ENCODE peak calls at places on chromosomes 16 and 17, in ten cellular contexts. J is heart right ventricle; Y is H9; G is ascending aorta; W is A549; P is mammary epithelial cell; Q is adipocyte; Z is CD4-positive, alpha-beta memory T cell; U is tibial nerve; T is HAP-1. I is an unnamed sample. For H3K9me3, the result is how much of the 10 kb centered on the place peaks cover.

GRCh38 chr16:80803341-80804060 is 897 bp downstream of the CDYL2 start:
- DNase-seq in J (peak), Y (peak), G (no peak), W (no peak), P (no peak), Q (peak), Z (peak), U (no peak), T (peak), I (peak)

GRCh38 chr17:2931426-2931825 is 132.0 kb downstream of the OR1D5 start:
- DNase-seq in J (no peak), Y (peak), G (no peak), W (no peak), P (no peak), Q (no peak), Z (no peak), U (no peak), T (no peak), I (no peak)

GRCh38 chr16:89822188-89823086 is 5.8 kb upstream of the SPIRE2 start:
- DNase-seq in J (no peak), Y (no peak), G (no peak), W (no peak), P (no peak), Q (no peak), Z (no peak), U (no peak), T (peak), I (no peak)

GRCh38 chr16:63737633-63738032 is 1384.2 kb downstream of the CDH11 start:
- DNase-seq in J (no peak), Y (no peak), G (no peak), W (no peak), P (no peak), Q (peak), Z (no peak), U (no peak), T (no peak), I (no peak)

GRCh38 chr16:24980077-24980793 is 34.9 kb downstream of the ARHGAP17 start:
- DNase-seq in J (no peak), Y (peak), G (peak), W (no peak), P (peak), Q (no peak), Z (no peak), U (no peak), T (no peak), I (no peak)

GRCh38 chr17:21385281-21385845 is 9.2 kb downstream of the KCNJ12 start:
- DNase-seq in J (no peak), Y (no peak), G (no peak), W (no peak), P (no peak), Q (no peak), Z (no peak), U (no peak), T (no peak), I (no peak)

GRCh38 chr16:25747160-25747758 is 55.5 kb downstream of the HS3ST4 start:
- DNase-seq in J (no peak), Y (peak), G (no peak), W (no peak), P (no peak), Q (no peak), Z (no peak), U (no peak), T (peak), I (no peak)

GRCh38 chr16:49352923-49353322 is 20.7 kb upstream of the C16orf78 start:
- DNase-seq in J (no peak), Y (peak), G (no peak), W (no peak), P (no peak), Q (peak), Z (no peak), U (no peak), T (peak), I (no peak)

GRCh38 chr17:5241861-5242671 is 7.4 kb upstream of the SCIMP start:
- DNase-seq in J (no peak), Y (no peak), G (no peak), W (no peak), P (peak), Q (no peak), Z (peak), U (no peak), T (no peak), I (no peak)

GRCh38 chr17:83196973-83197880 is 117.8 kb downstream of the METRNL start:
- DNase-seq in J (no peak), Y (no peak), G (peak), W (no peak), P (no peak), Q (peak), Z (no peak), U (peak), T (no peak), I (no peak)

GRCh38 chr17:17890773-17891759 is 54.3 kb upstream of the SREBF1 start:
- DNase-seq in J (peak), Y (peak), G (no peak), W (peak), P (peak), Q (peak), Z (peak), U (no peak), T (peak), I (peak)

GRCh38 chr17:78322858-78323455 is 36.9 kb downstream of the SOCS3 start:
- DNase-seq in J (peak), Y (no peak), G (no peak), W (no peak), P (no peak), Q (no peak), Z (no peak), U (peak), T (no peak), I (no peak)

GRCh38 chr16:48041861-48042435 is 113.8 kb downstream of the ABCC12 start:
- DNase-seq in J (no peak), Y (peak), G (no peak), W (no peak), P (peak), Q (no peak), Z (no peak), U (no peak), T (peak), I (no peak)

GRCh38 chr17:7042507-7043194 is 1.2 kb downstream of the SLC16A11 start:
- DNase-seq in J (peak), Y (peak), G (no peak), W (no peak), P (no peak), Q (no peak), Z (peak), U (no peak), T (no peak), I (no peak)

GRCh38 chr16:57639172-57639571 is 10.7 kb downstream of the ADGRG1 start:
- DNase-seq in J (peak), Y (peak), G (no peak), W (no peak), P (no peak), Q (no peak), Z (peak), U (no peak), T (peak), I (peak)

GRCh38 chr17:67994827-67995567 is 1.3 kb downstream of the C17orf58 start:
- DNase-seq in J (no peak), Y (peak), G (peak), W (peak), P (peak), Q (peak), Z (no peak), U (no peak), T (no peak), I (no peak)

GRCh38 chr17:49851387-49852291 is 3.8 kb upstream of the TAC4 start:
- DNase-seq in J (peak), Y (peak), G (peak), W (peak), P (no peak), Q (peak), Z (peak), U (peak), T (peak), I (peak)

GRCh38 chr16:49876716-49877129 is 20.8 kb upstream of the ZNF423 start:
- DNase-seq in J (peak), Y (peak), G (peak), W (peak), P (no peak), Q (peak), Z (no peak), U (peak), T (peak), I (peak)

GRCh38 chr16:473046-474043 is 47.9 kb downstream of the RAB11FIP3 start:
- DNase-seq in J (no peak), Y (no peak), G (no peak), W (no peak), P (no peak), Q (no peak), Z (no peak), U (no peak), T (no peak), I (no peak)

GRCh38 chr16:12901597-12902436 is at the start of gene SHISA9:
- DNase-seq in J (no peak), Y (no peak), G (no peak), W (no peak), P (peak), Q (peak), Z (no peak), U (no peak), T (no peak), I (no peak)

GRCh38 chr17:79752175-79752574 is 21.4 kb downstream of the ENPP7 start:
- DNase-seq in J (no peak), Y (no peak), G (no peak), W (no peak), P (no peak), Q (no peak), Z (no peak), U (no peak), T (no peak), I (peak)

GRCh38 chr17:58783380-58783779 is 27.7 kb downstream of the PPM1E start:
- DNase-seq in J (no peak), Y (no peak), G (no peak), W (no peak), P (peak), Q (peak), Z (no peak), U (no peak), T (no peak), I (no peak)

GRCh38 chr17:77235370-77236080 is 94.8 kb downstream of the SEC14L1 start:
- DNase-seq in J (no peak), Y (no peak), G (peak), W (no peak), P (no peak), Q (peak), Z (no peak), U (no peak), T (no peak), I (no peak)

GRCh38 chr16:27432600-27432957 is 30.6 kb downstream of the IL21R start:
- DNase-seq in J (no peak), Y (peak), G (peak), W (no peak), P (peak), Q (peak), Z (no peak), U (no peak), T (no peak), I (no peak)

GRCh38 chr17:50087246-50087911 is 7.8 kb upstream of the PDK2 start:
- DNase-seq in J (peak), Y (peak), G (peak), W (peak), P (peak), Q (peak), Z (peak), U (peak), T (peak), I (peak)

GRCh38 chr17:28384281-28385036 is 13.0 kb downstream of the SARM1 start:
- DNase-seq in J (peak), Y (peak), G (no peak), W (no peak), P (no peak), Q (no peak), Z (peak), U (no peak), T (no peak), I (peak)

GRCh38 chr17:35499548-35499947 is 37.9 kb downstream of the SLFN12L start:
- DNase-seq in J (no peak), Y (no peak), G (no peak), W (no peak), P (no peak), Q (no peak), Z (no peak), U (no peak), T (no peak), I (no peak)
- H3K9me3 ChIP-seq in J (under half), Y (under half), G (under half), W (under half), P (under half), Q (under half), Z (under half), U (under half), T (under half), I (under half)

GRCh38 chr17:60496051-60496450 is 30.0 kb downstream of the APPBP2 start:
- DNase-seq in J (no peak), Y (no peak), G (no peak), W (no peak), P (no peak), Q (no peak), Z (no peak), U (no peak), T (no peak), I (no peak)

GRCh38 chr17:60493847-60494321 is 32.2 kb downstream of the APPBP2 start:
- DNase-seq in J (no peak), Y (no peak), G (no peak), W (no peak), P (no peak), Q (peak), Z (no peak), U (no peak), T (no peak), I (no peak)

GRCh38 chr17:60491771-60492170 is 34.3 kb downstream of the APPBP2 start:
- DNase-seq in J (no peak), Y (no peak), G (no peak), W (no peak), P (no peak), Q (no peak), Z (no peak), U (no peak), T (no peak), I (no peak)

GRCh38 chr17:60495260-60495659 is 30.8 kb downstream of the APPBP2 start:
- DNase-seq in J (no peak), Y (no peak), G (no peak), W (no peak), P (no peak), Q (no peak), Z (no peak), U (no peak), T (no peak), I (no peak)
- H3K9me3 ChIP-seq in J (under half), Y (under half), G (under half), W (under half), P (under half), Q (under half), Z (under half), U (under half), T (under half), I (under half)

GRCh38 chr16:35752773-35753558 is 2293.6 kb downstream of the TP53TG3F start:
- DNase-seq in J (no peak), Y (no peak), G (peak), W (no peak), P (no peak), Q (no peak), Z (no peak), U (no peak), T (no peak), I (no peak)
- H3K9me3 ChIP-seq in J (under half), Y (half or more), G (under half), W (under half), P (under half), Q (under half), Z (under half), U (under half), T (under half), I (under half)

DNA sequence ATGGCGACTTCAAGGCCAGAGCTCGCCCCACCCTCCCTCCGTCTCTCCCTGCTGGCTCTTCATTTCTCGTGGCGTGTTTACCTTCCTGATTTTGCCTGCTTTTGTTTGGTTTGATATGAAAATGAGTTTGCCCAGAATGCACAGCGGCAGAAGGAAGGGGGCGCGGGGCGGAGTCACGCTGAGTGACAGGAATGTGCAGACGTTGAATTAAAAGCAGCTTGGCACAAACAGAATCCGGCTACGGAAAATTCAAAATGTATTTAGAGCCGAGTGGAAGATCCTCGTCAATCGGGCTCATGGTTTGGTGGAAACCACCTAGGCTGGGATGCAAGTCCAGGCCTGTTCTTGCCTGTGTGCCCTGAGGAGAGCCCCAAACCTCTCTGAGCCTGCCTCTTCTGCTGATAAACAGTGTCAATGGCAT is 102.7 kb downstream of the SDK2 start:
- DNase-seq in J (no peak), Y (no peak), G (no peak), W (no peak), P (peak), Q (no peak), Z (no peak), U (no peak), T (peak), I (no peak)
- H3K9me3 ChIP-seq in J (under half), Y (under half), G (under half), W (under half), P (under half), Q (under half), Z (under half), U (under half), T (under half), I (under half)

DNA sequence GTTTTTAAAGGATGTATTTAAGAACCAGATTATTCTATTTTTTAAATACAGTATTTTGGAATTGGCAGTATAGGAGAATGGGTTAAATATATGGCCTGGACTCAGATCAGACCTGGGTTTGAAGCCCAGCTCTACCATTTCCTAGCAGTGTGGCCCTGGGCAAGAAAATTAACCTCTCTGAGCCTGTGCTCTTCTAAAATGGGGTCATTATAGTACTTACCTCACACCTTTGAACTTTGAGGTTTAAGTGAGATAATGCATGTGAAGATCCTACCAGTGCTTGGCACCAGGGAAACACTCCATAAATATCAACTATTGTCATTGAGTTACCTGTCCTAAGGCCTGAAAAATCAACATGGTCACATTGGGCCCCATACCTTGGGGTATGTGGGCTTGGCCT is 93.4 kb upstream of the WSB1 start:
- DNase-seq in J (no peak), Y (no peak), G (no peak), W (no peak), P (no peak), Q (no peak), Z (no peak), U (no peak), T (no peak), I (no peak)
- H3K9me3 ChIP-seq in J (under half), Y (half or more), G (under half), W (under half), P (under half), Q (under half), Z (under half), U (under half), T (under half), I (under half)

DNA sequence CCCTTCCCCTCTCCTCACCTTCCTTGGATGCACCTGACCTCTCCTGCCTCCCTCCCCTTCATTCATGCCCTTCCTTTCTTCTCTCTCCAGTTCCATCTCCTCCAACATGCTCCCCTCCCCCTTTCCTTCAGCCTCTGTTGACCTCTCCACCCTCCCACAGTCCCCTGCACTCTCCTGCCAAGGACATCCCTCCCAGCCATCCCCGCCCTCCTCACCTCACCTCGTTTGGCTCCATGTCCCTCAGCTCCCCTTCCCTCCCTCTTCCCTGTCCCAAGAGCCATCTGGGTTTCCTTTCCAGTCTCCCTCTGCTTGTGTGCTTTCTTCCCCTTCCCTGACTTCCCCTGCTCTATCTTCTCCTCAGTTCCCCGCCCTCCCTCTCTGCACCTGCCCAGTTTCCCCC is 819.7 kb downstream of the KCNJ18 start:
- DNase-seq in J (no peak), Y (no peak), G (no peak), W (no peak), P (no peak), Q (no peak), Z (no peak), U (no peak), T (no peak), I (no peak)
- H3K9me3 ChIP-seq in J (under half), Y (half or more), G (under half), W (under half), P (under half), Q (under half), Z (under half), U (under half), T (under half), I (under half)

GRCh38 chr17:55219939-55220338 is 44.8 kb upstream of the HLF start:
- DNase-seq in J (no peak), Y (no peak), G (no peak), W (no peak), P (no peak), Q (no peak), Z (no peak), U (no peak), T (no peak), I (no peak)

GRCh38 chr17:55210292-55210691 is 54.5 kb upstream of the HLF start:
- DNase-seq in J (no peak), Y (no peak), G (no peak), W (no peak), P (no peak), Q (peak), Z (no peak), U (no peak), T (peak), I (no peak)

GRCh38 chr17:55212880-55213279 is 51.9 kb upstream of the HLF start:
- DNase-seq in J (no peak), Y (no peak), G (no peak), W (no peak), P (no peak), Q (no peak), Z (no peak), U (no peak), T (no peak), I (no peak)

GRCh38 chr17:55219484-55219883 is 45.3 kb upstream of the HLF start:
- DNase-seq in J (no peak), Y (no peak), G (no peak), W (no peak), P (no peak), Q (no peak), Z (no peak), U (no peak), T (no peak), I (no peak)

GRCh38 chr17:55215711-55216110 is 49.0 kb upstream of the HLF start:
- DNase-seq in J (no peak), Y (no peak), G (no peak), W (no peak), P (no peak), Q (no peak), Z (no peak), U (no peak), T (no peak), I (no peak)
- H3K9me3 ChIP-seq in J (under half), Y (under half), G (under half), W (under half), P (under half), Q (under half), Z (under half), U (under half), T (under half), I (under half)

GRCh38 chr16:10412935-10413601 is 27.2 kb downstream of the ATF7IP2 start:
- DNase-seq in J (no peak), Y (no peak), G (no peak), W (no peak), P (no peak), Q (no peak), Z (no peak), U (no peak), T (no peak), I (no peak)

GRCh38 chr16:10402975-10403374 is 17.1 kb downstream of the ATF7IP2 start:
- DNase-seq in J (no peak), Y (no peak), G (no peak), W (no peak), P (no peak), Q (no peak), Z (no peak), U (no peak), T (no peak), I (no peak)

GRCh38 chr16:10410469-10410868 is 24.6 kb downstream of the ATF7IP2 start:
- DNase-seq in J (no peak), Y (no peak), G (no peak), W (no peak), P (no peak), Q (no peak), Z (no peak), U (no peak), T (no peak), I (no peak)

GRCh38 chr16:10405386-10405939 is 19.6 kb downstream of the ATF7IP2 start:
- DNase-seq in J (no peak), Y (no peak), G (no peak), W (no peak), P (no peak), Q (no peak), Z (no peak), U (no peak), T (no peak), I (no peak)

GRCh38 chr16:10408824-10409381 is 23.0 kb downstream of the ATF7IP2 start:
- DNase-seq in J (no peak), Y (no peak), G (no peak), W (no peak), P (no peak), Q (no peak), Z (no peak), U (no peak), T (no peak), I (no peak)
- H3K9me3 ChIP-seq in J (half or more), Y (under half), G (half or more), W (under half), P (under half), Q (under half), Z (under half), U (under half), T (under half), I (under half)

I was measured in pancreas.